ENCODE peak calls at places on chromosomes 2 and 18, in six cellular contexts. I is lower lobe of right lung; F is effector memory CD4-positive, alpha-beta T cell; Q is HepG2; A is aorta; M is GM12878. K is an unnamed sample.

GRCh38 chr18:48833701-48834394 is 116.9 kb downstream of the SMAD7 start:
- DNase-seq in I (peak; percentile 47), F (peak; percentile 20), Q (no peak), A (peak; percentile 54), M (no peak), K (peak; percentile 15)

GRCh38 chr2:232365621-232366321 is 12.8 kb upstream of the ALPP start:
- DNase-seq in I (no peak), F (no peak), Q (peak; percentile 62), A (no peak), M (no peak), K (no peak)

GRCh38 chr2:8544786-8545631 is 136.8 kb upstream of the ID2 start:
- DNase-seq in I (peak; percentile 86), F (peak; percentile 80), Q (peak; percentile 35), A (peak; percentile 88), M (peak; percentile 62), K (peak; percentile 82)

GRCh38 chr2:62663443-62663842 is 42.1 kb upstream of the EHBP1 start:
- DNase-seq in I (no peak), F (no peak), Q (no peak), A (no peak), M (no peak), K (peak; percentile 49)

GRCh38 chr2:54306561-54306960 is 50.5 kb upstream of the TSPYL6 start:
- DNase-seq in I (no peak), F (no peak), Q (no peak), A (no peak), M (no peak), K (no peak)

GRCh38 chr18:74013955-74014354 is 133.7 kb downstream of the FBXO15 start:
- DNase-seq in I (no peak), F (no peak), Q (no peak), A (no peak), M (no peak), K (no peak)

GRCh38 chr2:215727507-215728503 is 285.5 kb downstream of the MREG start:
- DNase-seq in I (no peak), F (no peak), Q (peak; percentile 85), A (no peak), M (no peak), K (no peak)

GRCh38 chr2:48480526-48480925 is 49.4 kb upstream of the STON1 start:
- DNase-seq in I (no peak), F (no peak), Q (no peak), A (no peak), M (no peak), K (no peak)

GRCh38 chr2:117737846-117738245 is 76.6 kb upstream of the DDX18 start:
- DNase-seq in I (no peak), F (no peak), Q (no peak), A (no peak), M (no peak), K (no peak)

GRCh38 chr2:53058526-53058925 is 709.1 kb upstream of the CHAC2 start:
- DNase-seq in I (no peak), F (no peak), Q (no peak), A (no peak), M (no peak), K (no peak)

GRCh38 chr2:44254023-44254422 is 21.3 kb upstream of the SLC3A1 start:
- DNase-seq in I (no peak), F (no peak), Q (no peak), A (no peak), M (no peak), K (no peak)

GRCh38 chr2:12430036-12430795 is 286.5 kb upstream of the TRIB2 start:
- DNase-seq in I (no peak), F (no peak), Q (no peak), A (no peak), M (no peak), K (no peak)

GRCh38 chr2:160141944-160142343 is 58.1 kb downstream of the ITGB6 start:
- DNase-seq in I (no peak), F (no peak), Q (no peak), A (no peak), M (no peak), K (no peak)

GRCh38 chr2:191299009-191299408 is 53.8 kb downstream of the MYO1B start:
- DNase-seq in I (no peak), F (no peak), Q (no peak), A (no peak), M (no peak), K (no peak)

GRCh38 chr2:160583823-160584537 is 90.4 kb upstream of the RBMS1 start:
- DNase-seq in I (no peak), F (no peak), Q (no peak), A (no peak), M (no peak), K (no peak)

GRCh38 chr2:200099271-200099670 is 143.9 kb downstream of the MAIP1 start:
- DNase-seq in I (no peak), F (no peak), Q (no peak), A (no peak), M (no peak), K (no peak)

GRCh38 chr18:31506024-31506742 is 8.2 kb downstream of the DSG2 start:
- DNase-seq in I (no peak), F (no peak), Q (peak; percentile 46), A (no peak), M (no peak), K (no peak)

GRCh38 chr18:51342815-51343214 is 145.3 kb upstream of the MEX3C start:
- DNase-seq in I (no peak), F (no peak), Q (peak; percentile 7), A (no peak), M (no peak), K (no peak)

GRCh38 chr2:238743243-238744068 is 104.4 kb upstream of the TWIST2 start:
- DNase-seq in I (no peak), F (no peak), Q (no peak), A (no peak), M (no peak), K (no peak)

GRCh38 chr18:74496508-74497307 is 545 bp downstream of the CNDP2 start:
- DNase-seq in I (peak; percentile 84), F (no peak), Q (peak; percentile 65), A (peak; percentile 73), M (no peak), K (peak; percentile 41)

GRCh38 chr2:69830045-69830905 is 815 bp downstream of the GMCL1 start:
- DNase-seq in I (peak; percentile 69), F (peak; percentile 14), Q (peak; percentile 47), A (peak; percentile 59), M (no peak), K (no peak)

GRCh38 chr18:35240664-35241522 is at the start of gene ZNF397:
- DNase-seq in I (peak; percentile 99), F (peak; percentile 90), Q (peak; percentile 94), A (peak; percentile 99), M (peak; percentile 73), K (peak; percentile 98)

GRCh38 chr2:68548396-68548795 is 81.0 kb downstream of the APLF start:
- DNase-seq in I (no peak), F (no peak), Q (no peak), A (no peak), M (no peak), K (no peak)

GRCh38 chr2:168722592-168722991 is 79.8 kb upstream of the NOSTRIN start:
- DNase-seq in I (no peak), F (no peak), Q (no peak), A (no peak), M (no peak), K (peak; percentile 54)

GRCh38 chr2:222057249-222058073 is 241.3 kb downstream of the PAX3 start:
- DNase-seq in I (no peak), F (no peak), Q (no peak), A (no peak), M (no peak), K (no peak)

GRCh38 chr2:129901754-129902415 is 77.6 kb upstream of the RAB6C start:
- DNase-seq in I (no peak), F (no peak), Q (no peak), A (no peak), M (no peak), K (no peak)

GRCh38 chr2:129905664-129906081 is 73.8 kb upstream of the RAB6C start:
- DNase-seq in I (no peak), F (no peak), Q (no peak), A (no peak), M (no peak), K (no peak)

GRCh38 chr2:129903586-129904425 is 75.7 kb upstream of the RAB6C start:
- DNase-seq in I (no peak), F (no peak), Q (no peak), A (no peak), M (no peak), K (no peak)

GRCh38 chr2:129904532-129905446 is 74.7 kb upstream of the RAB6C start:
- DNase-seq in I (no peak), F (no peak), Q (no peak), A (no peak), M (no peak), K (no peak)

GRCh38 chr2:129902731-129903585 is 76.5 kb upstream of the RAB6C start:
- DNase-seq in I (no peak), F (no peak), Q (no peak), A (no peak), M (no peak), K (no peak)
- H3K27ac ChIP-seq in I (no peak overlapping the region), F (no peak overlapping the region), Q (no peak overlapping the region), A (no peak overlapping the region), M (no peak overlapping the region), K (no peak overlapping the region)

GRCh38 chr2:13942111-13942510 is 690.4 kb upstream of the LRATD1 start:
- DNase-seq in I (no peak), F (no peak), Q (no peak), A (no peak), M (no peak), K (no peak)
- H3K27ac ChIP-seq in I (no peak overlapping the region), F (no peak overlapping the region), Q (no peak overlapping the region), A (no peak overlapping the region), M (no peak overlapping the region), K (no peak overlapping the region)

GRCh38 chr2:74764429-74765272 is 69.3 kb upstream of the HK2 start:
- DNase-seq in I (no peak), F (no peak), Q (peak; percentile 100), A (no peak), M (no peak), K (no peak)
- H3K27ac ChIP-seq in I (no peak overlapping the region), F (no peak overlapping the region), Q (peak overlapping the region; percentile 81), A (no peak overlapping the region), M (no peak overlapping the region), K (no peak overlapping the region)

GRCh38 chr2:197251576-197251975 is 59.0 kb downstream of the ANKRD44 start:
- DNase-seq in I (no peak), F (no peak), Q (no peak), A (no peak), M (no peak), K (no peak)

GRCh38 chr2:197249771-197250397 is 60.7 kb downstream of the ANKRD44 start:
- DNase-seq in I (no peak), F (no peak), Q (no peak), A (no peak), M (no peak), K (no peak)

GRCh38 chr2:197248623-197249022 is 62.0 kb downstream of the ANKRD44 start:
- DNase-seq in I (no peak), F (no peak), Q (no peak), A (peak; percentile 53), M (no peak), K (no peak)

GRCh38 chr2:197248001-197248401 is 62.6 kb downstream of the ANKRD44 start:
- DNase-seq in I (no peak), F (no peak), Q (no peak), A (no peak), M (no peak), K (no peak)

DNA sequence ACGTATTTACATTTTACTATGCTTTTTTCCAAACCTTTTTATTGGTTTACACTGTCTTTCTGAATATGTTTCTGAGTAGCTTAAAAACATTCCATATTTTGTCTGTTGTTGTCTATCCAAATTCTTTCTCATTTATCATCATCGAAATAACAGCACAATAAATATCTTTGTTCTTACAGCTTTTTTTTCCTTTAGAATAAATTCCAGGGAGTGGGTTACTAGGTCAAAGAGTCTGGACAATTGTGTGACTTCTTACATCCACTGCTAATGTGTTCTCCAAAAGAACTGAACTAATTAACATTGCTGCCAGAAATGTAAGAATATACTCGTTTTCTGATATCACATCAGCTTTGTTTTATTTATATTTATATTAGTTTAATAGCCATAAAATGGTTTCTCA is 59.4 kb downstream of the ANKRD44 start:
- DNase-seq in I (no peak), F (no peak), Q (no peak), A (no peak), M (no peak), K (no peak)
- H3K27ac ChIP-seq in I (no peak overlapping the region), F (peak overlapping the region; percentile 15), Q (no peak overlapping the region), A (no peak overlapping the region), M (no peak overlapping the region), K (no peak overlapping the region)

K was measured in uterus.